ENCODE peak calls at places on chromosomes 1 and 21, in six cellular contexts. R, N, O, C, H and G are unnamed samples.

GRCh38 chr1:67312630-67313029 is 5.0 kb downstream of the IL12RB2 start:
- DNase-seq in C (no peak), O (no peak), R (no peak), H (no peak), N (no peak), G (no peak)

GRCh38 chr1:103333141-103333540 is 192.4 kb upstream of the RNPC3 start:
- DNase-seq in R (no peak), C (no peak), N (no peak), H (no peak), O (no peak), G (no peak)

GRCh38 chr1:55352080-55352800 is 137.1 kb upstream of the USP24 start:
- DNase-seq in H (no peak), N (no peak), O (peak), C (no peak), R (no peak), G (no peak)

GRCh38 chr1:181369416-181369815 is 113.9 kb upstream of the CACNA1E start:
- DNase-seq in H (no peak), N (no peak), R (no peak), C (no peak), O (no peak), G (no peak)

GRCh38 chr1:245262876-245263625 is 108.3 kb downstream of the KIF26B start:
- DNase-seq in O (no peak), N (no peak), R (no peak), H (no peak), C (no peak), G (no peak)

GRCh38 chr1:1937061-1937460 is 18.0 kb upstream of the TMEM52 start:
- DNase-seq in R (no peak), N (no peak), H (no peak), O (no peak), C (no peak), G (no peak)

GRCh38 chr1:204390731-204391466 is 20.7 kb downstream of the PPP1R15B start:
- DNase-seq in R (no peak), C (no peak), O (peak), N (no peak), H (no peak), G (no peak)

GRCh38 chr1:83900530-83900929 is 98.4 kb downstream of the TTLL7 start:
- DNase-seq in H (no peak), C (peak), O (peak), N (no peak), R (no peak), G (no peak)

GRCh38 chr1:5223266-5223665 is 568.9 kb downstream of the AJAP1 start:
- DNase-seq in R (no peak), N (no peak), H (no peak), O (no peak), C (no peak), G (no peak)

GRCh38 chr1:206455681-206456344 is 14.5 kb upstream of the IKBKE start:
- DNase-seq in H (no peak), O (no peak), C (no peak), R (no peak), N (peak), G (no peak)

GRCh38 chr1:51044834-51045233 is 57.2 kb upstream of the C1orf185 start:
- DNase-seq in H (no peak), R (no peak), C (peak), O (peak), N (no peak), G (no peak)

GRCh38 chr1:27872059-27872801 is at the start of gene THEMIS2:
- DNase-seq in R (peak), C (peak), H (no peak), O (peak), N (peak), G (no peak)

GRCh38 chr1:156898151-156898550 is 4.6 kb downstream of the PEAR1 start:
- DNase-seq in N (peak), R (no peak), C (peak), O (peak), H (no peak), G (no peak)

GRCh38 chr1:10678852-10679251 is 117.6 kb downstream of the CASZ1 start:
- DNase-seq in O (no peak), C (no peak), N (no peak), R (no peak), H (no peak), G (no peak)

GRCh38 chr1:8396083-8396911 is 78.4 kb downstream of the SLC45A1 start:
- DNase-seq in O (peak), C (no peak), R (no peak), N (no peak), H (no peak), G (no peak)

GRCh38 chr1:19336543-19336942 is 24.4 kb downstream of the SLC66A1 start:
- DNase-seq in N (peak), R (no peak), C (no peak), O (peak), H (no peak), G (no peak)

GRCh38 chr1:158048371-158049067 is 55.1 kb downstream of the KIRREL1 start:
- DNase-seq in R (no peak), O (no peak), C (no peak), H (no peak), N (no peak), G (no peak)

GRCh38 chr1:28913786-28914227 is 562 bp upstream of the EPB41 start:
- DNase-seq in O (no peak), H (no peak), R (no peak), N (no peak), C (no peak), G (no peak)

GRCh38 chr1:201751872-201752271 is 77.1 kb upstream of the IPO9 start:
- DNase-seq in O (peak), N (peak), R (no peak), C (peak), H (no peak), G (no peak)

GRCh38 chr1:17287377-17287776 is 20.6 kb upstream of the PADI4 start:
- DNase-seq in C (peak), O (peak), N (no peak), R (no peak), H (peak), G (peak)

GRCh38 chr1:94255476-94255875 is 18.1 kb upstream of the ARHGAP29 start:
- DNase-seq in O (peak), C (no peak), H (no peak), R (no peak), N (no peak), G (no peak)

GRCh38 chr1:222521299-222522104 is 26.4 kb downstream of the HHIPL2 start:
- DNase-seq in O (peak), R (no peak), H (no peak), N (peak), C (peak), G (no peak)

GRCh38 chr1:221712776-221713431 is 29.0 kb downstream of the DUSP10 start:
- DNase-seq in C (no peak), H (peak), R (peak), O (no peak), N (no peak), G (no peak)

GRCh38 chr1:182303778-182304177 is 87.8 kb downstream of the GLUL start:
- DNase-seq in C (no peak), R (no peak), H (no peak), N (no peak), O (peak), G (no peak)

GRCh38 chr1:162302660-162303344 is 73.9 kb downstream of the SPATA46 start:
- DNase-seq in H (no peak), O (peak), R (no peak), N (no peak), C (peak), G (no peak)

GRCh38 chr1:179814513-179814838 is 63.1 kb downstream of the TOR1AIP2 start:
- DNase-seq in R (no peak), N (no peak), H (no peak), C (no peak), O (no peak), G (peak)

GRCh38 chr1:9659328-9659727 is 7.8 kb downstream of the PIK3CD start:
- DNase-seq in C (peak), N (peak), H (peak), R (no peak), O (peak), G (no peak)

GRCh38 chr1:63730211-63730610 is 43.6 kb upstream of the ROR1 start:
- DNase-seq in R (no peak), N (no peak), H (no peak), C (no peak), O (peak), G (no peak)

GRCh38 chr1:165645654-165646366 is 14.8 kb downstream of the MGST3 start:
- DNase-seq in R (peak), O (peak), C (peak), N (peak), H (no peak), G (no peak)

GRCh38 chr1:10903826-10904225 is 107.4 kb upstream of the CASZ1 start:
- DNase-seq in N (no peak), O (no peak), R (no peak), H (no peak), C (no peak), G (peak)

GRCh38 chr1:100463809-100464424 is 74.0 kb upstream of the GPR88 start:
- DNase-seq in C (peak), N (peak), H (no peak), R (peak), O (peak), G (no peak)

GRCh38 chr1:107952989-107953388 is 12.0 kb downstream of the VAV3 start:
- DNase-seq in N (no peak), O (no peak), R (no peak), C (no peak), H (no peak), G (no peak)

GRCh38 chr21:46304955-46305354 is 18.7 kb downstream of the C21orf58 start:
- DNase-seq in N (no peak), H (no peak), C (no peak), O (no peak), R (no peak), G (no peak)

GRCh38 chr21:34029724-34030528 is 43.5 kb upstream of the MRPS6 start:
- DNase-seq in R (peak), O (peak), N (peak), H (peak), C (peak), G (no peak)

GRCh38 chr21:17334478-17334877 is 178.4 kb upstream of the CXADR start:
- DNase-seq in H (no peak), N (no peak), R (no peak), O (no peak), C (no peak), G (no peak)

DNA sequence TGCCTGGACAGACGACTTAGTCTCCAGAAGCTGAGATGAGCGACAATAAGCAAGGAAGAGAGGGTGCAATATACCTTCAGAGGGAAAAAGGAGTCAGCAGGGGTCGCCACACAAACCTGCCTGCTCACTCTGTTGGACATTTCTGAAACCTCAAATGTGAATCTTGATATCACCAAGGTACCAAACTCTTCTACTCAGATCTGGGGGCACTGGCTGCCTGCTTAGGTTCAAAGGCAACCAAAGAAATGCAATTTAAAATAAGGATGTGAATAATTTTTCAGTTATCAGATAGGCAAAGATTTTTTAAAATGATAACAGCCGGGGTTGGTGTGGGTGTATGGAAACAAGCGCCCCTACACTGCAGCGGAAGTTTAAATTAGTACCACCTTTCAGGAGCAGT is 164.2 kb downstream of the HIVEP3 start:
- DNase-seq in O (no peak), C (peak), R (no peak), N (no peak), H (no peak), G (no peak)
- TF ChIP-seq CTCF in O (no peak), C (no peak), R (no peak), N (no peak), H (no peak), G (peak)

DNA sequence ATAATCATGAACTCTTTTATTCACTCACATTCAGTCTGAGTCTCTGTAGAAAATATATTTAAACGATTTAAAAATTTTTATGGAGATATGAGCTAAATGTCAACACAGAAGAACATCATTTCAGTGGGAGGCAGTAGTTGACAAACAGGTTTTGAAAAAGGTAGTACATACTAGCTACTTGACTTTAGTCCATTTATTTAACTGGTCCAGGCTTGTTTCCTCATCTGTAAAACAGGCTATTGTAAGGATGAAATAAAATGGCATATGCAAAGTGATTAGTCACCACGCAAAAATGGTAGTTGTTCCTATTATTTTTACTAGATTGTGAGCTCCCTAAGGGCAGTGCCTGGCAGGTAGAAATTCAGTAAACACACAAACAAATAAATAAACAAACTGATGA is 75.2 kb downstream of the NTPCR start:
- DNase-seq in C (peak), H (no peak), R (no peak), N (no peak), O (peak), G (no peak)
- TF ChIP-seq CTCF in C (no peak), H (no peak), R (no peak), N (no peak), O (no peak), G (peak)

DNA sequence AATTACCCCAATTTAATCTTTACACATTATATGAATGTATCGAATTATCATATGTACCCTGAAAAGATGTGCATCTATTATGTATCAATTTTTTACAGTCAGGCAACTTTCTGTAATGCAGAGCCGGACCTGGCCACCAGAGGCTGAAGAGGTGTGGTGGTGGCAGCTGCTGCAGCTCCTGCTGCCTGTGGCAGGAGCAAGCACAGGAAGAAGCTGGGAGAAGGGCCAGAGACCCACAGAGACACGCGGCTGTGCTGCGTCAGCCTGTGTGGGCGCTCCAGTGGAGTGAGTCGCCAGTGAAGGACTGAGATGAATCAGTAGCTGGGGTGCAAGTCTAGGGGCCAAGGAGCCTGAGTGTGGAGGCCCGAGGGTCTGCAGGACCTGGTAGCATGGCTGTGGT is 74.3 kb upstream of the COG2 start:
- DNase-seq in C (peak), H (no peak), R (peak), O (peak), N (peak), G (no peak)
- TF ChIP-seq CTCF in C (peak), H (no peak), R (peak), O (no peak), N (no peak), G (no peak)

GRCh38 chr1:45304311-45305081 is 22.2 kb upstream of the HPDL start:
- DNase-seq in O (peak), R (peak), N (peak), C (peak), H (no peak), G (no peak)
- TF ChIP-seq CTCF in O (no peak), R (no peak), N (no peak), C (peak), H (no peak), G (peak)

GRCh38 chr1:167060141-167061072 is 29.8 kb downstream of the GPA33 start:
- DNase-seq in C (peak), H (no peak), N (no peak), R (no peak), O (peak), G (no peak)
- TF ChIP-seq CTCF in C (peak), H (no peak), N (no peak), R (no peak), O (no peak), G (peak)

GRCh38 chr21:41065539-41065938 is 102.4 kb upstream of the BACE2 start:
- DNase-seq in R (no peak), H (no peak), N (peak), O (no peak), C (no peak), G (no peak)

GRCh38 chr21:41064325-41064724 is 103.6 kb upstream of the BACE2 start:
- DNase-seq in O (no peak), H (peak), R (no peak), N (no peak), C (no peak), G (no peak)

GRCh38 chr21:41068411-41069304 is 99.3 kb upstream of the BACE2 start:
- DNase-seq in R (peak), N (peak), H (peak), O (peak), C (peak), G (peak)

GRCh38 chr21:41064951-41065350 is 103.0 kb upstream of the BACE2 start:
- DNase-seq in R (no peak), N (no peak), H (no peak), C (no peak), O (no peak), G (no peak)

DNA sequence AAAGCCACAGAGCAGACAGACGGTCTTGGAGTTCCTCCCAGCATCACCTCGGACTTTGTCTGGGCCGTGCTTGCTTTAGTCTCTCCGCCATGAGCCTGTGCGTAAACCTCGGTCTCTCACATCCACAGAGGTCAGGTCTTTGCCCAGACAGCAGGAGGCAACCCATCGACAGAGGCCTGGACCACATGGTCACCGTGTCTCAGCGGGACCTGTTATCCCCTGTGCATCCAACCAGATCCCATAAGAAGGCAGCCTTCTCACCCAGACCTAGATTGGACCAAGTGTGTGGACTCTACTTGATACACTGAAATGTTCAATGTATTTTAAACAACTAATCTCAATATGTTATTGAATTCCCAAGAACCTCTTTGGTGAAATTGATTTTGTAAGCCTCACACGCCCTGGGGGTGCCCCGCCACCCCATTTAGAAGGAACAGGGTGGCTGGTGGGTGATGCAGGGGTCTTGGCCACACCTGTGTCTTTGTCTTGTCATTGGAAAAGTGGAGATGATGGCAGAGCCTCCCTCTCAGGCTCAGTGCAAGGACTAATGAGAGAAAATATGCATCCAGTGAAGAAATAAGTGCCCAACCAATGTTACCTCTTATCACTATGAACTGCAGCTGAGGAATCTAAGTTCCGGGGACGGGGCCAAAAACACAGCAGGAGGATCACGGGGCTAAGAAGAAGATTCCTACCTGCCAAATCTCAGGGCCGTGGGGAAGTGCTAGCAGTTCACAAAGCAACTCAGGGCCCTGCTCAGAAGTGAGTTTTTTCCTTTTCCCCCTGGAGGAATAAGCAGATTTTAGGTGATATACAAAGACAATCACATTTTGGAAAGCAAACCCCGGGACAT is 101.6 kb upstream of the BACE2 start:
- DNase-seq in R (no peak), N (no peak), O (no peak), H (no peak), C (no peak), G (no peak)
- TF ChIP-seq CTCF in R (no peak), N (no peak), O (no peak), H (no peak), C (no peak), G (no peak)